ENCODE peak calls at places on chromosome 14, in five cellular contexts. F, R, U, G and L are unnamed samples.
A peak's percentile ranks its signal among the peaks of the same experiment; 100 is the strongest.

GRCh38 chr14:59583755-59584154 is 7.1 kb upstream of the CCDC175 start:
- DNase-seq in F (peak; percentile 8), R (no peak), U (no peak), G (no peak), L (no peak)

GRCh38 chr14:70908918-70909641 is 1.8 kb downstream of the PCNX1 start:
- DNase-seq in F (no peak), R (no peak), U (no peak), G (no peak), L (no peak)

GRCh38 chr14:84825481-84825880 is 704.5 kb upstream of the FLRT2 start:
- DNase-seq in F (no peak), R (no peak), U (no peak), G (no peak), L (no peak)

GRCh38 chr14:68786491-68787234 is 6.2 kb downstream of the ZFP36L1 start:
- DNase-seq in F (peak; percentile 86), R (no peak), U (no peak), G (no peak), L (peak; percentile 60)

GRCh38 chr14:63448841-63449240 is 94.3 kb downstream of the PPP2R5E start:
- DNase-seq in F (no peak), R (no peak), U (no peak), G (no peak), L (no peak)

GRCh38 chr14:52891800-52892199 is 59.0 kb downstream of the FERMT2 start:
- DNase-seq in F (no peak), R (no peak), U (no peak), G (no peak), L (no peak)

GRCh38 chr14:63713765-63714164 is 14.1 kb downstream of the SGPP1 start:
- DNase-seq in F (peak; percentile 52), R (no peak), U (no peak), G (no peak), L (no peak)

GRCh38 chr14:22877000-22877501 is 5.5 kb downstream of the LRP10 start:
- DNase-seq in F (no peak), R (no peak), U (no peak), G (no peak), L (no peak)

GRCh38 chr14:70882771-70883492 is 24.3 kb upstream of the PCNX1 start:
- DNase-seq in F (no peak), R (peak; percentile 54), U (no peak), G (no peak), L (no peak)

GRCh38 chr14:93015039-93015438 is 92.1 kb downstream of the CHGA start:
- DNase-seq in F (no peak), R (no peak), U (no peak), G (no peak), L (no peak)

GRCh38 chr14:59511916-59512530 is 27.7 kb downstream of the JKAMP start:
- DNase-seq in F (peak; percentile 9), R (no peak), U (no peak), G (no peak), L (peak; percentile 74)

GRCh38 chr14:53432378-53432802 is 279.3 kb upstream of the DDHD1 start:
- DNase-seq in F (peak; percentile 55), R (no peak), U (peak; percentile 59), G (peak; percentile 8), L (peak; percentile 51)

GRCh38 chr14:101948666-101949205 is 15.6 kb upstream of the DYNC1H1 start:
- DNase-seq in F (no peak), R (no peak), U (no peak), G (peak; percentile 30), L (no peak)

GRCh38 chr14:76720382-76720813 is 40.9 kb upstream of the VASH1 start:
- DNase-seq in F (no peak), R (peak; percentile 34), U (peak; percentile 36), G (peak; percentile 12), L (no peak)

GRCh38 chr14:43914041-43914693 is 592.9 kb downstream of the FSCB start:
- DNase-seq in F (no peak), R (no peak), U (no peak), G (no peak), L (no peak)

GRCh38 chr14:68939893-68940613 is 39.0 kb downstream of the ACTN1 start:
- DNase-seq in F (peak; percentile 98), R (no peak), U (peak; percentile 78), G (no peak), L (no peak)

GRCh38 chr14:56196274-56196673 is 78.1 kb downstream of the PELI2 start:
- DNase-seq in F (no peak), R (no peak), U (no peak), G (no peak), L (no peak)

GRCh38 chr14:100135073-100135472 is 24.4 kb downstream of the DEGS2 start:
- DNase-seq in F (no peak), R (no peak), U (no peak), G (no peak), L (no peak)
- TF ChIP-seq HDAC2 in F (no peak), R (no peak), U (no peak), G (no peak), L (no peak)

DNA sequence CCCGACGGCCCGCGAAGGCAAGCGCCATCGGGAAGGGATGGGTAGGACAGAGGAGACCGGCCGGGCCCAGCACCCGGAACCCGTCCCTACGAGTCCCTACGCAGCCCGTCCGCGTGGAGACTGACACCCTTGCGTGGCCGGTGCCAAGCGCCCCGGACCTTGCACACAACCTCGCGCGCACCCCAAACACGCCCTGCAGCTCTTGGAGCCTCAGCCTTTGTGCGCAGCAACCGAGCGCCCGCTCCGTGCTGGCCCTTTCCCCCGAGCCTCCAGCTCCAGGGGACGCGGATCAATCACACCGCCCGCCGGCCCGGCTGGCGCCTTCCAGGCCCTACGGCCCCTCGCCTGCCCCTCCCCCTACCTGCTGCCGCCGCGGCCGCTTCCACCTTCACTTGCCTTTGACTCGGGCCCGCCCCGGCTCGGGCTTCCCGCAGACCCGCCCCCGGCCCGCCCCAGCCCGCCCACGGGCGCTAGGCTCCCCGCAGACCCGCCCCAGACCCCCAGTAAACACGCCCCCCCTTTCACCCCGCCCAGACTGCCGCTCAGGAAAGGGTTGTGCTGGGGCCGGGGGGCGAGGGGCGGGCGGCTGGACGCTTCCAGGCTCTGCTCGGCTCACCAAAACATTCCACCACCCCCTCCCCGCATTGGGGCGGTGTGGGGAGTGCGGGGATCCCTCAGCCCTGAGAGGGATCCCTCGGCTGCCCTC is at the start of gene NDRG2:
- DNase-seq in F (peak; percentile 14), R (no peak), U (peak; percentile 84), G (peak; percentile 90), L (no peak)
- TF ChIP-seq HDAC2 in F (no peak), R (no peak), U (peak; percentile 61), G (no peak), L (no peak)

GRCh38 chr14:95296595-95297365 is 22.9 kb downstream of the CLMN start:
- DNase-seq in F (no peak), R (no peak), U (no peak), G (no peak), L (no peak)
- TF ChIP-seq HDAC2 in F (no peak), R (no peak), U (no peak), G (no peak), L (no peak)

GRCh38 chr14:38255408-38255672 is 553 bp downstream of the CLEC14A start:
- DNase-seq in F (peak; percentile 2), R (no peak), U (no peak), G (no peak), L (no peak)
- TF ChIP-seq HDAC2 in F (no peak), R (no peak), U (no peak), G (no peak), L (no peak)

DNA sequence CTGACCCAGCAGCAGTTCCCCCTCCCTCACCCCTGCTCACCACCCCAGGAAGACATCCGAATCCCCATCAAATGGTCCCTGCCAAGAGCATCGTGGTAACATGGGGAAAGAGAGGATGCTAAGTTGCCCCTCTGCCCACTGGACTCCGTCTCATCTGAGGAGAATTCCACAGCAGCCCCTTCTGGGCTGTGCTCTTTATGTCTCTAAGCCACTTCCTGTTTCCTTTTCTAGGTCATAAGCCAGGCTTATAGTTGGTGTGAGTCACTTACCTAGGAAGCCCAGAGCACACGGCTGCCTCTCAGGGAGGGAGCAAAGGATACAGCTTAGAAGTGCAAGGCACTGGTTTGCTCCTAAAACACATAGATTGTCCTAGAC is 76.0 kb downstream of the VCPKMT start:
- DNase-seq in F (peak; percentile 54), R (no peak), U (peak; percentile 39), G (no peak), L (no peak)
- TF ChIP-seq HDAC2 in F (no peak), R (no peak), U (no peak), G (no peak), L (no peak)

GRCh38 chr14:91745329-91745728 is 13.4 kb upstream of the CATSPERB start:
- DNase-seq in F (no peak), R (no peak), U (no peak), G (no peak), L (no peak)
- TF ChIP-seq HDAC2 in F (no peak), R (no peak), U (no peak), G (no peak), L (no peak)

DNA sequence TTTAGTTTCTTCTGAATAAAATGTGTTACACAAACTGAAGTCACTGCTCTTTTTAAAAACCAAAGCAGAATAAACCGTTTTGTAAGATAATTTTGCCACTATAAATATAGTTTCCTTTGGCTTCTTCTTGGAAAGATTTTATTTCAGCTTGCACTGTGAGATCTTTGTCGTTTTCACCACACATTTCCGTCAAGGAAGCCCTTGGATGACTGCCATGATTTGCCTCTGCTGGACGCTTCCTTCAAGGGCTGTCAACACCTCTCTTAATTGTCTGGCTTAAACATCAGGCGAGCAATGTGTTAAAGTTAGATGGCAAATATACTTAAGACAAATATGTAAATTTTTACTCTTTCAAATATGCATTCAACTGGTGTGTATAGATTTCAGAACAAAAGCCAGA is 624.1 kb downstream of the DIO2 start:
- DNase-seq in F (no peak), R (no peak), U (no peak), G (no peak), L (no peak)
- TF ChIP-seq HDAC2 in F (no peak), R (no peak), U (no peak), G (no peak), L (no peak)

DNA sequence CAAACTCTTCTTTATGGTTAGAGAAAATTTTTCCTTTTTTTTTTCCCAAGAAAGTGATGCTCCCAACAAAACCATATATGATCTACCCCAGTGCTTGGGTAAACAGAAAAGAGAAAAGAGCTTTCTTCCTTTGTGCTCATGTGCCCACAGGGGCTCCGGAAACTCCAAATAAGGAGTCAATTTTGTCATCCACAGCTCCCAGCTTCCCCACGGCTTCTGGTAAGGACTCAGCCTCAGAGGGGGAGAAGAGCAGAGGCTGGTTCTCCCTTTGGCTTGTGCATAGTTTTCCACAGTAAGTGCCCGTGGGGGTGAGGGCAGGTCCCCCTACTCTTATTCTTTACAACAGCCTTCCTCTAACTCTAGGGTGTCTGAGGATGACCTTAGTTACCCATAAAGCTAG is 13.3 kb upstream of the RGS6 start:
- DNase-seq in F (no peak), R (no peak), U (no peak), G (no peak), L (peak; percentile 51)
- TF ChIP-seq HDAC2 in F (no peak), R (no peak), U (no peak), G (no peak), L (no peak)

GRCh38 chr14:95863295-95863694 is 13.3 kb upstream of the TUNAR start:
- DNase-seq in F (no peak), R (no peak), U (no peak), G (no peak), L (no peak)

GRCh38 chr14:95858893-95859292 is 17.7 kb upstream of the TUNAR start:
- DNase-seq in F (no peak), R (no peak), U (no peak), G (no peak), L (no peak)

DNA sequence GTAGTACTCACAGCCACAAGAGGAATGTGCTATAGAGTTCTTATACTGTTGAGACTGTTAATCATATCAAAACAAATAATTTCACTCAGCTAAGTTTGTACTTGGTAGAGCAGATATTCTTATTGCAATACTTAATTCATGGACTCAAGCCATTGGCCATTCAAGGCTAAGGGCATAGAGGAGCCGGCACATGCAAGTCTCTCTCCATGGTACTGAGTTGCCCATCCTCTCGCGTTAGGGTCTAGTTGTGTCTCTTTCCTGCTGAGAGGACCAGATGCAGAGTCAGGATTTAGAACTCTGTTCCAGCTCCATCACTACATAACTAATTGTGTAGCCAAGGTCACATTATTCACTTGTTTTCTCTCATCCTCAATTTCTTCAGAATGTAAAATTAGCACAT is 14.4 kb upstream of the TUNAR start:
- DNase-seq in F (no peak), R (no peak), U (no peak), G (no peak), L (no peak)
- TF ChIP-seq HDAC2 in F (no peak), R (no peak), U (no peak), G (no peak), L (no peak)